ENCODE peak calls at places on chromosome 5, in nine cellular contexts. One of them, this sample, is unnamed.
A peak's percentile ranks its signal among the peaks of the same experiment; 100 is the strongest.

GRCh38 chr5:89086687-89087086 is 203.7 kb upstream of the MEF2C start:
- DNase-seq in A549: no peak
- DNase-seq in astrocyte of the cerebellum: no peak
- DNase-seq in K562: no peak
- DNase-seq in kidney epithelial cell: no peak
- DNase-seq in IMR-90: no peak
- DNase-seq in ovary: no peak
- DNase-seq in pancreas: no peak
- DNase-seq in CD8-positive, alpha-beta T cell: no peak
- DNase-seq in this sample: no peak

GRCh38 chr5:127839072-127839471 is 135.9 kb downstream of the CCDC192 start:
- DNase-seq in A549: no peak
- DNase-seq in astrocyte of the cerebellum: no peak
- DNase-seq in K562: no peak
- DNase-seq in kidney epithelial cell: no peak
- DNase-seq in IMR-90: no peak
- DNase-seq in ovary: no peak
- DNase-seq in pancreas: no peak
- DNase-seq in CD8-positive, alpha-beta T cell: no peak
- DNase-seq in this sample: no peak

GRCh38 chr5:90983148-90983547 is 400.0 kb downstream of the ARRDC3 start:
- DNase-seq in A549: peak; percentile 95
- DNase-seq in astrocyte of the cerebellum: peak; percentile 33
- DNase-seq in K562: peak; percentile 69
- DNase-seq in kidney epithelial cell: peak; percentile 59
- DNase-seq in IMR-90: peak; percentile 84
- DNase-seq in ovary: no peak
- DNase-seq in pancreas: no peak
- DNase-seq in CD8-positive, alpha-beta T cell: no peak
- DNase-seq in this sample: no peak

GRCh38 chr5:16936150-16937022 is at the start of gene MYO10:
- DNase-seq in A549: peak; percentile 83
- DNase-seq in astrocyte of the cerebellum: no peak
- DNase-seq in K562: peak; percentile 87
- DNase-seq in kidney epithelial cell: no peak
- DNase-seq in IMR-90: peak; percentile 80
- DNase-seq in ovary: peak; percentile 94
- DNase-seq in pancreas: peak; percentile 73
- DNase-seq in CD8-positive, alpha-beta T cell: peak; percentile 10
- DNase-seq in this sample: no peak

GRCh38 chr5:3352711-3353110 is 242.9 kb upstream of the IRX1 start:
- DNase-seq in A549: no peak
- DNase-seq in astrocyte of the cerebellum: no peak
- DNase-seq in K562: no peak
- DNase-seq in kidney epithelial cell: no peak
- DNase-seq in IMR-90: no peak
- DNase-seq in ovary: no peak
- DNase-seq in pancreas: no peak
- DNase-seq in CD8-positive, alpha-beta T cell: no peak
- DNase-seq in this sample: no peak

GRCh38 chr5:108418172-108418571 is 36.3 kb upstream of the FBXL17 start:
- DNase-seq in A549: no peak
- DNase-seq in astrocyte of the cerebellum: no peak
- DNase-seq in K562: no peak
- DNase-seq in kidney epithelial cell: no peak
- DNase-seq in IMR-90: no peak
- DNase-seq in ovary: no peak
- DNase-seq in pancreas: no peak
- DNase-seq in CD8-positive, alpha-beta T cell: no peak
- DNase-seq in this sample: no peak

GRCh38 chr5:142601432-142601831 is 84.5 kb downstream of the FGF1 start:
- DNase-seq in A549: peak; percentile 42
- DNase-seq in astrocyte of the cerebellum: no peak
- DNase-seq in K562: no peak
- DNase-seq in kidney epithelial cell: no peak
- DNase-seq in IMR-90: no peak
- DNase-seq in ovary: no peak
- DNase-seq in pancreas: no peak
- DNase-seq in CD8-positive, alpha-beta T cell: no peak
- DNase-seq in this sample: no peak

GRCh38 chr5:112210430-112211005 is 208.6 kb downstream of the EPB41L4A start:
- DNase-seq in A549: peak; percentile 66
- DNase-seq in astrocyte of the cerebellum: peak; percentile 26
- DNase-seq in K562: peak; percentile 20
- DNase-seq in kidney epithelial cell: peak; percentile 7
- DNase-seq in IMR-90: peak; percentile 17
- DNase-seq in ovary: no peak
- DNase-seq in pancreas: peak; percentile 15
- DNase-seq in CD8-positive, alpha-beta T cell: no peak
- DNase-seq in this sample: peak; percentile 7

GRCh38 chr5:72619251-72619650 is 112.0 kb upstream of the ZNF366 start:
- DNase-seq in A549: no peak
- DNase-seq in astrocyte of the cerebellum: no peak
- DNase-seq in K562: no peak
- DNase-seq in kidney epithelial cell: no peak
- DNase-seq in IMR-90: no peak
- DNase-seq in ovary: no peak
- DNase-seq in pancreas: no peak
- DNase-seq in CD8-positive, alpha-beta T cell: no peak
- DNase-seq in this sample: no peak

GRCh38 chr5:31270396-31270795 is 76.9 kb downstream of the CDH6 start:
- DNase-seq in A549: peak; percentile 15
- DNase-seq in astrocyte of the cerebellum: no peak
- DNase-seq in K562: peak; percentile 39
- DNase-seq in kidney epithelial cell: no peak
- DNase-seq in IMR-90: peak; percentile 22
- DNase-seq in ovary: no peak
- DNase-seq in pancreas: no peak
- DNase-seq in CD8-positive, alpha-beta T cell: no peak
- DNase-seq in this sample: no peak

GRCh38 chr5:1120236-1120999 is 8.6 kb upstream of the SLC12A7 start:
- DNase-seq in A549: no peak
- DNase-seq in astrocyte of the cerebellum: no peak
- DNase-seq in K562: no peak
- DNase-seq in kidney epithelial cell: no peak
- DNase-seq in IMR-90: no peak
- DNase-seq in ovary: no peak
- DNase-seq in pancreas: no peak
- DNase-seq in CD8-positive, alpha-beta T cell: no peak
- DNase-seq in this sample: no peak

GRCh38 chr5:154648229-154648628 is 106.9 kb upstream of the LARP1 start:
- DNase-seq in A549: no peak
- DNase-seq in astrocyte of the cerebellum: no peak
- DNase-seq in K562: no peak
- DNase-seq in kidney epithelial cell: no peak
- DNase-seq in IMR-90: no peak
- DNase-seq in ovary: no peak
- DNase-seq in pancreas: no peak
- DNase-seq in CD8-positive, alpha-beta T cell: no peak
- DNase-seq in this sample: no peak

GRCh38 chr5:131286400-131286715 is 22.5 kb downstream of the CDC42SE2 start:
- DNase-seq in A549: peak; percentile 63
- DNase-seq in astrocyte of the cerebellum: no peak
- DNase-seq in K562: no peak
- DNase-seq in kidney epithelial cell: no peak
- DNase-seq in IMR-90: no peak
- DNase-seq in ovary: no peak
- DNase-seq in pancreas: no peak
- DNase-seq in CD8-positive, alpha-beta T cell: no peak
- DNase-seq in this sample: no peak

GRCh38 chr5:95726811-95727763 is 4.0 kb upstream of the RHOBTB3 start:
- DNase-seq in A549: no peak
- DNase-seq in astrocyte of the cerebellum: no peak
- DNase-seq in K562: no peak
- DNase-seq in kidney epithelial cell: no peak
- DNase-seq in IMR-90: no peak
- DNase-seq in ovary: no peak
- DNase-seq in pancreas: no peak
- DNase-seq in CD8-positive, alpha-beta T cell: no peak
- DNase-seq in this sample: no peak

GRCh38 chr5:150410524-150411244 is 2.0 kb downstream of the CD74 start:
- DNase-seq in A549: peak; percentile 62
- DNase-seq in astrocyte of the cerebellum: peak; percentile 68
- DNase-seq in K562: no peak
- DNase-seq in kidney epithelial cell: peak; percentile 50
- DNase-seq in IMR-90: peak; percentile 74
- DNase-seq in ovary: peak; percentile 72
- DNase-seq in pancreas: peak; percentile 58
- DNase-seq in CD8-positive, alpha-beta T cell: peak; percentile 24
- DNase-seq in this sample: peak; percentile 37

GRCh38 chr5:169126376-169127043 is 174.4 kb downstream of the SLIT3 start:
- DNase-seq in A549: no peak
- DNase-seq in astrocyte of the cerebellum: no peak
- DNase-seq in K562: no peak
- DNase-seq in kidney epithelial cell: no peak
- DNase-seq in IMR-90: no peak
- DNase-seq in ovary: no peak
- DNase-seq in pancreas: no peak
- DNase-seq in CD8-positive, alpha-beta T cell: no peak
- DNase-seq in this sample: no peak

GRCh38 chr5:9207820-9208418 is 338.0 kb downstream of the SEMA5A start:
- DNase-seq in A549: peak; percentile 52
- DNase-seq in astrocyte of the cerebellum: peak; percentile 54
- DNase-seq in K562: peak; percentile 41
- DNase-seq in kidney epithelial cell: no peak
- DNase-seq in IMR-90: peak; percentile 69
- DNase-seq in ovary: no peak
- DNase-seq in pancreas: no peak
- DNase-seq in CD8-positive, alpha-beta T cell: no peak
- DNase-seq in this sample: no peak

GRCh38 chr5:72436796-72437471 is 70.3 kb downstream of the ZNF366 start:
- DNase-seq in A549: no peak
- DNase-seq in astrocyte of the cerebellum: no peak
- DNase-seq in K562: peak; percentile 16
- DNase-seq in kidney epithelial cell: no peak
- DNase-seq in IMR-90: peak; percentile 36
- DNase-seq in ovary: no peak
- DNase-seq in pancreas: no peak
- DNase-seq in CD8-positive, alpha-beta T cell: no peak
- DNase-seq in this sample: no peak

GRCh38 chr5:50447940-50448339 is 6.9 kb upstream of the EMB start:
- DNase-seq in A549: no peak
- DNase-seq in astrocyte of the cerebellum: no peak
- DNase-seq in K562: no peak
- DNase-seq in kidney epithelial cell: no peak
- DNase-seq in IMR-90: no peak
- DNase-seq in ovary: no peak
- DNase-seq in pancreas: no peak
- DNase-seq in CD8-positive, alpha-beta T cell: no peak
- DNase-seq in this sample: no peak

GRCh38 chr5:130168211-130168610 is 263.9 kb downstream of the CHSY3 start:
- DNase-seq in A549: peak; percentile 2
- DNase-seq in astrocyte of the cerebellum: peak; percentile 12
- DNase-seq in K562: no peak
- DNase-seq in kidney epithelial cell: peak; percentile 16
- DNase-seq in IMR-90: no peak
- DNase-seq in ovary: no peak
- DNase-seq in pancreas: no peak
- DNase-seq in CD8-positive, alpha-beta T cell: no peak
- DNase-seq in this sample: no peak

GRCh38 chr5:111742595-111742994 is 14.4 kb downstream of the NREP start:
- DNase-seq in A549: no peak
- DNase-seq in astrocyte of the cerebellum: peak; percentile 81
- DNase-seq in K562: no peak
- DNase-seq in kidney epithelial cell: peak; percentile 73
- DNase-seq in IMR-90: peak; percentile 93
- DNase-seq in ovary: peak; percentile 28
- DNase-seq in pancreas: no peak
- DNase-seq in CD8-positive, alpha-beta T cell: no peak
- DNase-seq in this sample: no peak

GRCh38 chr5:138466900-138467710 is 1.8 kb downstream of the EGR1 start:
- DNase-seq in A549: peak; percentile 48
- DNase-seq in astrocyte of the cerebellum: no peak
- DNase-seq in K562: no peak
- DNase-seq in kidney epithelial cell: no peak
- DNase-seq in IMR-90: peak; percentile 38
- DNase-seq in ovary: no peak
- DNase-seq in pancreas: peak; percentile 62
- DNase-seq in CD8-positive, alpha-beta T cell: no peak
- DNase-seq in this sample: no peak
- H3K4me3 ChIP-seq in A549: no peak overlapping the region
- H3K4me3 ChIP-seq in astrocyte of the cerebellum: peak overlapping the region; percentile 74
- H3K4me3 ChIP-seq in K562: peak overlapping the region; percentile 90
- H3K4me3 ChIP-seq in kidney epithelial cell: peak overlapping the region; percentile 73
- H3K4me3 ChIP-seq in IMR-90: peak overlapping the region; percentile 66
- H3K4me3 ChIP-seq in ovary: peak overlapping the region; percentile 50
- H3K4me3 ChIP-seq in pancreas: peak overlapping the region; percentile 62
- H3K4me3 ChIP-seq in CD8-positive, alpha-beta T cell: peak overlapping the region; percentile 91
- H3K4me3 ChIP-seq in this sample: peak overlapping the region; percentile 84

GRCh38 chr5:146208916-146209522 is 5.6 kb downstream of the RBM27 start:
- DNase-seq in A549: no peak
- DNase-seq in astrocyte of the cerebellum: no peak
- DNase-seq in K562: no peak
- DNase-seq in kidney epithelial cell: no peak
- DNase-seq in IMR-90: peak; percentile 6
- DNase-seq in ovary: no peak
- DNase-seq in pancreas: no peak
- DNase-seq in CD8-positive, alpha-beta T cell: no peak
- DNase-seq in this sample: no peak
- TF ChIP-seq CTCF in A549: no peak
- TF ChIP-seq CTCF in astrocyte of the cerebellum: no peak
- TF ChIP-seq CTCF in K562: no peak
- TF ChIP-seq CTCF in kidney epithelial cell: no peak
- TF ChIP-seq CTCF in IMR-90: no peak
- TF ChIP-seq CTCF in ovary: no peak
- TF ChIP-seq CTCF in pancreas: no peak
- TF ChIP-seq CTCF in CD8-positive, alpha-beta T cell: peak; percentile 16
- TF ChIP-seq CTCF in this sample: no peak

DNA sequence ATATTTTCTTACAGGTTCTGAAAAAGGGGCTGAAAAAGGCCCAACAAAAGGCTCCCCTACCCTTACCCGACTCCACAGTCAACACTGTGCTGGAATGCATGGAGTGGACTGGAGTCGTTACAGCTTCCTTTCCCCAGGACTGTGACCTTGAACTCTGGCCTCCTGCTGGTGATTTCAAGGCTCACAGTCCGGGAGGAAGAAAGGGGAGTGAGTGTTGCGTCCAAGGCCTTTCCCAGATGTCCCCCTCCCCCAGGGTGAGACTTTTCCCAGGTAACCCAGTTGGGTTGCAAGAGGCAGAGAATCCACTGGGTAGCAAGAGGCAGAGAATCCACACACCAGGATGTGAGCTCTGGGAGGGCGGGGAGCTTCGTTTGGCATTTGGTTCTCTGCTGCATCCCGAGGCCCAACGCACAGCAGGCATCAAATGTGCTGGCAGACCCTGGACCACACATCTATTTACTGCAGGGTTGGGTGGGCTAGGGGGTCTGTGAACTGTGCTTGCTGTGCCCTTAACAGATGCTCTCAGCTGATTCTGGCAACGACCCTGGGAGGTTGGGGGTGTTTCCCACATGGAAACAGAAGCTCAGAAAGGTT is 37.5 kb downstream of the FABP6 start:
- DNase-seq in A549: no peak
- DNase-seq in astrocyte of the cerebellum: no peak
- DNase-seq in K562: no peak
- DNase-seq in kidney epithelial cell: no peak
- DNase-seq in IMR-90: no peak
- DNase-seq in ovary: peak; percentile 78
- DNase-seq in pancreas: no peak
- DNase-seq in CD8-positive, alpha-beta T cell: no peak
- DNase-seq in this sample: no peak
- H3K4me3 ChIP-seq in A549: no peak overlapping the region
- H3K4me3 ChIP-seq in astrocyte of the cerebellum: no peak overlapping the region
- H3K4me3 ChIP-seq in K562: no peak overlapping the region
- H3K4me3 ChIP-seq in kidney epithelial cell: no peak overlapping the region
- H3K4me3 ChIP-seq in IMR-90: no peak overlapping the region
- H3K4me3 ChIP-seq in ovary: no peak overlapping the region
- H3K4me3 ChIP-seq in pancreas: no peak overlapping the region
- H3K4me3 ChIP-seq in CD8-positive, alpha-beta T cell: no peak overlapping the region
- H3K4me3 ChIP-seq in this sample: no peak overlapping the region

GRCh38 chr5:174698156-174698555 is 26.2 kb upstream of the MSX2 start:
- DNase-seq in A549: no peak
- DNase-seq in astrocyte of the cerebellum: no peak
- DNase-seq in K562: peak; percentile 16
- DNase-seq in kidney epithelial cell: no peak
- DNase-seq in IMR-90: no peak
- DNase-seq in ovary: no peak
- DNase-seq in pancreas: no peak
- DNase-seq in CD8-positive, alpha-beta T cell: no peak
- DNase-seq in this sample: no peak
- TF ChIP-seq CTCF in A549: no peak
- TF ChIP-seq CTCF in astrocyte of the cerebellum: no peak
- TF ChIP-seq CTCF in K562: peak; percentile 19
- TF ChIP-seq CTCF in kidney epithelial cell: no peak
- TF ChIP-seq CTCF in IMR-90: no peak
- TF ChIP-seq CTCF in ovary: no peak
- TF ChIP-seq CTCF in pancreas: no peak
- TF ChIP-seq CTCF in CD8-positive, alpha-beta T cell: no peak
- TF ChIP-seq CTCF in this sample: no peak

This sample was measured in thoracic aorta.